ENCODE peak calls at places on chromosomes 4 and X, in six cellular contexts. Z is Panc1, F is GM06990, M is nucleus accumbens, N is HuH-7.5, U is ecto neural progenitor cell. L is an unnamed sample.

GRCh38 chr4:76584235-76585152 is 149.5 kb downstream of the SHROOM3 start:
- DNase-seq in Z (no peak), F (no peak), M (no peak), N (no peak), U (no peak), L (no peak)

GRCh38 chr4:148454835-148455234 is 12.6 kb upstream of the NR3C2 start:
- DNase-seq in Z (no peak), F (no peak), M (no peak), N (no peak), U (no peak), L (no peak)

GRCh38 chrX:107712231-107713204 is 63.1 kb downstream of the TSC22D3 start:
- DNase-seq in Z (no peak), F (no peak), M (no peak), N (no peak), U (no peak), L (no peak)

GRCh38 chr4:120692964-120693363 is 229.6 kb downstream of the PRDM5 start:
- DNase-seq in Z (peak; percentile 50), F (no peak), M (no peak), N (no peak), U (no peak), L (peak; percentile 68)

GRCh38 chr4:177308125-177308524 is 1.5 kb upstream of the NEIL3 start:
- DNase-seq in Z (no peak), F (no peak), M (no peak), N (no peak), U (no peak), L (no peak)

GRCh38 chr4:134327274-134328122 is 125.9 kb upstream of the PABPC4L start:
- DNase-seq in Z (no peak), F (no peak), M (no peak), N (no peak), U (no peak), L (no peak)

GRCh38 chrX:120015145-120016067 is 62.1 kb downstream of the RHOXF2B start:
- DNase-seq in Z (no peak), F (no peak), M (no peak), N (no peak), U (peak; percentile 46), L (no peak)

GRCh38 chrX:128992107-128992971 is 531.0 kb downstream of the SMARCA1 start:
- DNase-seq in Z (no peak), F (no peak), M (no peak), N (no peak), U (no peak), L (no peak)

GRCh38 chrX:270848-271367 is 10.3 kb upstream of the PLCXD1 start:
- DNase-seq in Z (no peak), F (no peak), M (no peak), N (no peak), U (no peak), L (no peak)

GRCh38 chr4:833156-833555 is 7.2 kb upstream of the CPLX1 start:
- DNase-seq in Z (no peak), F (no peak), M (no peak), N (no peak), U (no peak), L (no peak)

GRCh38 chr4:143089291-143089690 is 95.4 kb upstream of the USP38 start:
- DNase-seq in Z (no peak), F (no peak), M (no peak), N (no peak), U (no peak), L (no peak)

GRCh38 chrX:102516314-102516936 is at the start of gene TMSB15A:
- DNase-seq in Z (no peak), F (peak; percentile 20), M (no peak), N (peak; percentile 8), U (peak; percentile 84), L (no peak)

L was measured in glomerular endothelial cell.